ENCODE peak calls at places on chromosome 12, in ten cellular contexts. One of them, this sample, is unnamed.

GRCh38 chr12:8779862-8780261 is 42.6 kb upstream of the A2ML1 start:
- DNase-seq in colonic mucosa: no peak
- DNase-seq in neural progenitor cell: no peak
- DNase-seq in fibroblast of lung: no peak
- DNase-seq in uterus: no peak
- DNase-seq in psoas muscle: no peak
- DNase-seq in CD8-positive, alpha-beta T cell: no peak
- DNase-seq in upper lobe of right lung: no peak
- DNase-seq in CD4-positive, alpha-beta memory T cell: no peak
- DNase-seq in kidney: no peak
- DNase-seq in this sample: no peak

GRCh38 chr12:28975564-28976340 is 173.3 kb upstream of the FAR2 start:
- DNase-seq in colonic mucosa: no peak
- DNase-seq in neural progenitor cell: no peak
- DNase-seq in fibroblast of lung: peak
- DNase-seq in uterus: no peak
- DNase-seq in psoas muscle: no peak
- DNase-seq in CD8-positive, alpha-beta T cell: no peak
- DNase-seq in upper lobe of right lung: no peak
- DNase-seq in CD4-positive, alpha-beta memory T cell: no peak
- DNase-seq in kidney: no peak
- DNase-seq in this sample: no peak

GRCh38 chr12:31412292-31412801 is 86.4 kb upstream of the SINHCAF start:
- DNase-seq in colonic mucosa: no peak
- DNase-seq in neural progenitor cell: peak
- DNase-seq in fibroblast of lung: no peak
- DNase-seq in uterus: no peak
- DNase-seq in psoas muscle: no peak
- DNase-seq in CD8-positive, alpha-beta T cell: no peak
- DNase-seq in upper lobe of right lung: no peak
- DNase-seq in CD4-positive, alpha-beta memory T cell: no peak
- DNase-seq in kidney: no peak
- DNase-seq in this sample: no peak

GRCh38 chr12:49482095-49483051 is 56.5 kb upstream of the KCNH3 start:
- DNase-seq in colonic mucosa: no peak
- DNase-seq in neural progenitor cell: no peak
- DNase-seq in fibroblast of lung: peak
- DNase-seq in uterus: no peak
- DNase-seq in psoas muscle: no peak
- DNase-seq in CD8-positive, alpha-beta T cell: no peak
- DNase-seq in upper lobe of right lung: no peak
- DNase-seq in CD4-positive, alpha-beta memory T cell: no peak
- DNase-seq in kidney: no peak
- DNase-seq in this sample: no peak

GRCh38 chr12:96810057-96810456 is 97.0 kb upstream of the NEDD1 start:
- DNase-seq in colonic mucosa: no peak
- DNase-seq in neural progenitor cell: peak
- DNase-seq in fibroblast of lung: peak
- DNase-seq in uterus: no peak
- DNase-seq in psoas muscle: no peak
- DNase-seq in CD8-positive, alpha-beta T cell: no peak
- DNase-seq in upper lobe of right lung: no peak
- DNase-seq in CD4-positive, alpha-beta memory T cell: no peak
- DNase-seq in kidney: no peak
- DNase-seq in this sample: no peak

GRCh38 chr12:67155863-67156262 is 113.3 kb upstream of the CAND1 start:
- DNase-seq in colonic mucosa: no peak
- DNase-seq in neural progenitor cell: no peak
- DNase-seq in fibroblast of lung: peak
- DNase-seq in uterus: no peak
- DNase-seq in psoas muscle: no peak
- DNase-seq in CD8-positive, alpha-beta T cell: no peak
- DNase-seq in upper lobe of right lung: no peak
- DNase-seq in CD4-positive, alpha-beta memory T cell: no peak
- DNase-seq in kidney: no peak
- DNase-seq in this sample: no peak

GRCh38 chr12:50353869-50354593 is 42.4 kb downstream of the FAM186A start:
- DNase-seq in colonic mucosa: no peak
- DNase-seq in neural progenitor cell: no peak
- DNase-seq in fibroblast of lung: peak
- DNase-seq in uterus: no peak
- DNase-seq in psoas muscle: no peak
- DNase-seq in CD8-positive, alpha-beta T cell: no peak
- DNase-seq in upper lobe of right lung: no peak
- DNase-seq in CD4-positive, alpha-beta memory T cell: no peak
- DNase-seq in kidney: no peak
- DNase-seq in this sample: no peak

GRCh38 chr12:67919406-67919805 is 69.8 kb upstream of the IFNG-AS1 start:
- DNase-seq in colonic mucosa: no peak
- DNase-seq in neural progenitor cell: no peak
- DNase-seq in fibroblast of lung: peak
- DNase-seq in uterus: no peak
- DNase-seq in psoas muscle: no peak
- DNase-seq in CD8-positive, alpha-beta T cell: no peak
- DNase-seq in upper lobe of right lung: no peak
- DNase-seq in CD4-positive, alpha-beta memory T cell: no peak
- DNase-seq in kidney: no peak
- DNase-seq in this sample: no peak

GRCh38 chr12:19710811-19711793 is 271.8 kb downstream of the AEBP2 start:
- DNase-seq in colonic mucosa: no peak
- DNase-seq in neural progenitor cell: no peak
- DNase-seq in fibroblast of lung: peak
- DNase-seq in uterus: no peak
- DNase-seq in psoas muscle: no peak
- DNase-seq in CD8-positive, alpha-beta T cell: no peak
- DNase-seq in upper lobe of right lung: no peak
- DNase-seq in CD4-positive, alpha-beta memory T cell: no peak
- DNase-seq in kidney: no peak
- DNase-seq in this sample: no peak

GRCh38 chr12:92899388-92900001 is 29.6 kb downstream of the EEA1 start:
- DNase-seq in colonic mucosa: peak
- DNase-seq in neural progenitor cell: peak
- DNase-seq in fibroblast of lung: peak
- DNase-seq in uterus: peak
- DNase-seq in psoas muscle: peak
- DNase-seq in CD8-positive, alpha-beta T cell: no peak
- DNase-seq in upper lobe of right lung: no peak
- DNase-seq in CD4-positive, alpha-beta memory T cell: no peak
- DNase-seq in kidney: peak
- DNase-seq in this sample: no peak

GRCh38 chr12:109764123-109764522 is 50.5 kb downstream of the FAM222A start:
- DNase-seq in colonic mucosa: no peak
- DNase-seq in neural progenitor cell: peak
- DNase-seq in fibroblast of lung: no peak
- DNase-seq in uterus: no peak
- DNase-seq in psoas muscle: no peak
- DNase-seq in CD8-positive, alpha-beta T cell: no peak
- DNase-seq in upper lobe of right lung: no peak
- DNase-seq in CD4-positive, alpha-beta memory T cell: no peak
- DNase-seq in kidney: no peak
- DNase-seq in this sample: no peak

GRCh38 chr12:93336344-93336743 is 41.4 kb upstream of the NUDT4 start:
- DNase-seq in colonic mucosa: no peak
- DNase-seq in neural progenitor cell: peak
- DNase-seq in fibroblast of lung: peak
- DNase-seq in uterus: no peak
- DNase-seq in psoas muscle: no peak
- DNase-seq in CD8-positive, alpha-beta T cell: no peak
- DNase-seq in upper lobe of right lung: no peak
- DNase-seq in CD4-positive, alpha-beta memory T cell: no peak
- DNase-seq in kidney: no peak
- DNase-seq in this sample: no peak

GRCh38 chr12:41108032-41108431 is 80.1 kb upstream of the PDZRN4 start:
- DNase-seq in colonic mucosa: no peak
- DNase-seq in neural progenitor cell: no peak
- DNase-seq in fibroblast of lung: no peak
- DNase-seq in uterus: peak
- DNase-seq in psoas muscle: no peak
- DNase-seq in CD8-positive, alpha-beta T cell: no peak
- DNase-seq in upper lobe of right lung: no peak
- DNase-seq in CD4-positive, alpha-beta memory T cell: no peak
- DNase-seq in kidney: no peak
- DNase-seq in this sample: no peak

GRCh38 chr12:82781288-82782078 is 94.8 kb downstream of the TMTC2 start:
- DNase-seq in colonic mucosa: no peak
- DNase-seq in neural progenitor cell: peak
- DNase-seq in fibroblast of lung: peak
- DNase-seq in uterus: no peak
- DNase-seq in psoas muscle: no peak
- DNase-seq in CD8-positive, alpha-beta T cell: no peak
- DNase-seq in upper lobe of right lung: no peak
- DNase-seq in CD4-positive, alpha-beta memory T cell: no peak
- DNase-seq in kidney: no peak
- DNase-seq in this sample: no peak

GRCh38 chr12:129613311-129613710 is 290.5 kb downstream of the TMEM132D start:
- DNase-seq in colonic mucosa: no peak
- DNase-seq in neural progenitor cell: no peak
- DNase-seq in fibroblast of lung: no peak
- DNase-seq in uterus: no peak
- DNase-seq in psoas muscle: no peak
- DNase-seq in CD8-positive, alpha-beta T cell: no peak
- DNase-seq in upper lobe of right lung: no peak
- DNase-seq in CD4-positive, alpha-beta memory T cell: no peak
- DNase-seq in kidney: no peak
- DNase-seq in this sample: no peak

GRCh38 chr12:112296183-112296582 is 86.0 kb downstream of the HECTD4 start:
- DNase-seq in colonic mucosa: no peak
- DNase-seq in neural progenitor cell: no peak
- DNase-seq in fibroblast of lung: no peak
- DNase-seq in uterus: no peak
- DNase-seq in psoas muscle: no peak
- DNase-seq in CD8-positive, alpha-beta T cell: no peak
- DNase-seq in upper lobe of right lung: no peak
- DNase-seq in CD4-positive, alpha-beta memory T cell: no peak
- DNase-seq in kidney: no peak
- DNase-seq in this sample: no peak

GRCh38 chr12:112303004-112303403 is 79.2 kb downstream of the HECTD4 start:
- DNase-seq in colonic mucosa: no peak
- DNase-seq in neural progenitor cell: no peak
- DNase-seq in fibroblast of lung: peak
- DNase-seq in uterus: no peak
- DNase-seq in psoas muscle: no peak
- DNase-seq in CD8-positive, alpha-beta T cell: peak
- DNase-seq in upper lobe of right lung: no peak
- DNase-seq in CD4-positive, alpha-beta memory T cell: peak
- DNase-seq in kidney: no peak
- DNase-seq in this sample: peak

GRCh38 chr12:112303799-112304198 is 78.4 kb downstream of the HECTD4 start:
- DNase-seq in colonic mucosa: no peak
- DNase-seq in neural progenitor cell: no peak
- DNase-seq in fibroblast of lung: no peak
- DNase-seq in uterus: no peak
- DNase-seq in psoas muscle: no peak
- DNase-seq in CD8-positive, alpha-beta T cell: no peak
- DNase-seq in upper lobe of right lung: no peak
- DNase-seq in CD4-positive, alpha-beta memory T cell: no peak
- DNase-seq in kidney: no peak
- DNase-seq in this sample: no peak

GRCh38 chr12:112297188-112297587 is 85.0 kb downstream of the HECTD4 start:
- DNase-seq in colonic mucosa: no peak
- DNase-seq in neural progenitor cell: no peak
- DNase-seq in fibroblast of lung: no peak
- DNase-seq in uterus: no peak
- DNase-seq in psoas muscle: no peak
- DNase-seq in CD8-positive, alpha-beta T cell: no peak
- DNase-seq in upper lobe of right lung: no peak
- DNase-seq in CD4-positive, alpha-beta memory T cell: no peak
- DNase-seq in kidney: no peak
- DNase-seq in this sample: no peak

GRCh38 chr12:112299704-112300103 is 82.5 kb downstream of the HECTD4 start:
- DNase-seq in colonic mucosa: no peak
- DNase-seq in neural progenitor cell: no peak
- DNase-seq in fibroblast of lung: no peak
- DNase-seq in uterus: no peak
- DNase-seq in psoas muscle: no peak
- DNase-seq in CD8-positive, alpha-beta T cell: no peak
- DNase-seq in upper lobe of right lung: no peak
- DNase-seq in CD4-positive, alpha-beta memory T cell: no peak
- DNase-seq in kidney: no peak
- DNase-seq in this sample: no peak
- H3K27ac ChIP-seq in colonic mucosa: no peak
- H3K27ac ChIP-seq in neural progenitor cell: no peak
- H3K27ac ChIP-seq in fibroblast of lung: no peak
- H3K27ac ChIP-seq in uterus: no peak
- H3K27ac ChIP-seq in psoas muscle: peak
- H3K27ac ChIP-seq in CD8-positive, alpha-beta T cell: no peak
- H3K27ac ChIP-seq in upper lobe of right lung: no peak
- H3K27ac ChIP-seq in CD4-positive, alpha-beta memory T cell: no peak
- H3K27ac ChIP-seq in kidney: no peak
- H3K27ac ChIP-seq in this sample: no peak

DNA sequence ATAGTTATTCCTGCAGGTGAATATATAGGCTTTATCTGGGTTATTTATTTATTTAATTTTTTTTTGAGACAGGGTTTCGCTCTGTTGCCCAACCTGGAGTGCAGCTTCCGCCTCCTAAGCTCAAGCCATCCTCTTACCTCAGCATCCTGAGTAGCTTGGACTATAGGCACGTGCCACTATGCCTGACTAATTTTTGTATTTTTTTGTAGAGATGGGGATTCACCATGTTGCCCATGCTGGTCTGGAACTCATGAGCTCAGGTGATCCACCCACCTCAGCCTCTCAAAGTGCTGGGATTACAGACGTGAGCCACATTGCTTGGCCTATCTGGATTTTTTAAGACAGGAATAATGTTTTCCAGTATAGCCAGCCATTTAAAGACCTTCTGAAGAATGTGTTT is 2.0 kb downstream of the RAN start:
- DNase-seq in colonic mucosa: no peak
- DNase-seq in neural progenitor cell: no peak
- DNase-seq in fibroblast of lung: no peak
- DNase-seq in uterus: no peak
- DNase-seq in psoas muscle: no peak
- DNase-seq in CD8-positive, alpha-beta T cell: no peak
- DNase-seq in upper lobe of right lung: no peak
- DNase-seq in CD4-positive, alpha-beta memory T cell: no peak
- DNase-seq in kidney: no peak
- DNase-seq in this sample: no peak
- H3K27ac ChIP-seq in colonic mucosa: no peak
- H3K27ac ChIP-seq in neural progenitor cell: no peak
- H3K27ac ChIP-seq in fibroblast of lung: no peak
- H3K27ac ChIP-seq in uterus: no peak
- H3K27ac ChIP-seq in psoas muscle: no peak
- H3K27ac ChIP-seq in CD8-positive, alpha-beta T cell: no peak
- H3K27ac ChIP-seq in upper lobe of right lung: no peak
- H3K27ac ChIP-seq in CD4-positive, alpha-beta memory T cell: no peak
- H3K27ac ChIP-seq in kidney: no peak
- H3K27ac ChIP-seq in this sample: no peak

GRCh38 chr12:53215497-53215896 is 8.4 kb upstream of the ITGB7 start:
- DNase-seq in colonic mucosa: no peak
- DNase-seq in neural progenitor cell: no peak
- DNase-seq in fibroblast of lung: no peak
- DNase-seq in uterus: no peak
- DNase-seq in psoas muscle: no peak
- DNase-seq in CD8-positive, alpha-beta T cell: no peak
- DNase-seq in upper lobe of right lung: no peak
- DNase-seq in CD4-positive, alpha-beta memory T cell: no peak
- DNase-seq in kidney: peak
- DNase-seq in this sample: no peak
- H3K27ac ChIP-seq in colonic mucosa: no peak
- H3K27ac ChIP-seq in neural progenitor cell: no peak
- H3K27ac ChIP-seq in fibroblast of lung: no peak
- H3K27ac ChIP-seq in uterus: peak
- H3K27ac ChIP-seq in psoas muscle: peak
- H3K27ac ChIP-seq in CD8-positive, alpha-beta T cell: no peak
- H3K27ac ChIP-seq in upper lobe of right lung: no peak
- H3K27ac ChIP-seq in CD4-positive, alpha-beta memory T cell: peak
- H3K27ac ChIP-seq in kidney: no peak
- H3K27ac ChIP-seq in this sample: peak

GRCh38 chr12:70607107-70607506 is 30.1 kb downstream of the PTPRB start:
- DNase-seq in colonic mucosa: no peak
- DNase-seq in neural progenitor cell: no peak
- DNase-seq in fibroblast of lung: no peak
- DNase-seq in uterus: no peak
- DNase-seq in psoas muscle: no peak
- DNase-seq in CD8-positive, alpha-beta T cell: no peak
- DNase-seq in upper lobe of right lung: no peak
- DNase-seq in CD4-positive, alpha-beta memory T cell: no peak
- DNase-seq in kidney: no peak
- DNase-seq in this sample: no peak
- H3K27ac ChIP-seq in colonic mucosa: no peak
- H3K27ac ChIP-seq in neural progenitor cell: no peak
- H3K27ac ChIP-seq in fibroblast of lung: no peak
- H3K27ac ChIP-seq in uterus: peak
- H3K27ac ChIP-seq in psoas muscle: no peak
- H3K27ac ChIP-seq in CD8-positive, alpha-beta T cell: no peak
- H3K27ac ChIP-seq in upper lobe of right lung: peak
- H3K27ac ChIP-seq in CD4-positive, alpha-beta memory T cell: no peak
- H3K27ac ChIP-seq in kidney: no peak
- H3K27ac ChIP-seq in this sample: no peak

This sample was measured in CD4-positive, alpha-beta T cell.